ENCODE peak calls at places on chromosomes 7 and 10, in ten cellular contexts. G is cardiac muscle cell; O is adrenal gland; S is breast epithelium; L is ovary; R is lower lobe of right lung; B is right cardiac atrium; Z is esophagus squamous epithelium; U is CD8-positive, alpha-beta T cell; Q is body of pancreas. Y is an unnamed sample.
A peak's percentile ranks its signal among the peaks of the same experiment; 100 is the strongest.

GRCh38 chr7:156496491-156497264 is 143.9 kb upstream of the RNF32 start:
- DNase-seq in L (no peak), G (no peak), U (no peak), Z (no peak), B (no peak), O (no peak), Q (no peak), S (no peak), R (no peak), Y (no peak)

GRCh38 chr10:112698774-112699173 is 251.3 kb upstream of the TCF7L2 start:
- DNase-seq in R (no peak), Z (no peak), B (no peak), G (no peak), U (no peak), S (no peak), L (no peak), O (no peak), Q (no peak), Y (no peak)

GRCh38 chr10:133334495-133335237 is 2.0 kb downstream of the CALY start:
- DNase-seq in B (peak; percentile 63), L (peak; percentile 53), R (peak; percentile 51), Z (no peak), G (no peak), O (peak; percentile 68), U (peak; percentile 48), Q (no peak), S (no peak), Y (no peak)

GRCh38 chr7:136685506-136685905 is 182.9 kb upstream of the CHRM2 start:
- DNase-seq in R (no peak), B (no peak), S (no peak), G (no peak), L (no peak), O (no peak), U (no peak), Q (no peak), Z (no peak), Y (no peak)

GRCh38 chr10:5977471-5978370 is at the start of gene IL15RA:
- DNase-seq in Q (peak; percentile 83), Z (no peak), L (peak; percentile 66), R (peak; percentile 88), O (peak; percentile 80), S (peak; percentile 66), U (peak; percentile 86), B (peak; percentile 89), G (peak; percentile 74), Y (peak; percentile 85)

GRCh38 chr7:54846272-54846671 is 87.3 kb upstream of the SEC61G start:
- DNase-seq in O (no peak), R (no peak), Z (no peak), G (no peak), Q (no peak), L (no peak), S (no peak), U (no peak), B (no peak), Y (no peak)

GRCh38 chr10:119608316-119609155 is 11.8 kb upstream of the TIAL1 start:
- DNase-seq in B (no peak), R (peak; percentile 64), S (peak; percentile 43), G (peak; percentile 56), Z (no peak), O (peak; percentile 85), U (peak; percentile 34), L (peak; percentile 23), Q (peak; percentile 56), Y (peak; percentile 26)

GRCh38 chr10:83522456-83522855 is 616.9 kb upstream of the GHITM start:
- DNase-seq in L (no peak), O (no peak), U (no peak), S (no peak), G (no peak), R (no peak), B (no peak), Q (no peak), Z (no peak), Y (no peak)

GRCh38 chr10:3239066-3239919 is 66.7 kb upstream of the PITRM1 start:
- DNase-seq in Z (no peak), R (peak; percentile 79), L (peak; percentile 77), O (peak; percentile 84), Q (peak; percentile 73), B (peak; percentile 86), S (peak; percentile 53), U (peak; percentile 75), G (peak; percentile 62), Y (peak; percentile 72)

GRCh38 chr7:32347244-32347828 is 142.8 kb downstream of the LSM5 start:
- DNase-seq in Z (no peak), B (no peak), L (no peak), Q (no peak), S (no peak), U (peak; percentile 13), R (no peak), G (peak; percentile 4), O (peak; percentile 62), Y (no peak)

GRCh38 chr10:13074562-13075451 is 25.2 kb upstream of the OPTN start:
- DNase-seq in O (peak; percentile 81), U (peak; percentile 41), L (peak; percentile 76), S (peak; percentile 39), G (peak; percentile 83), B (peak; percentile 78), R (peak; percentile 68), Q (peak; percentile 69), Z (no peak), Y (peak; percentile 56)

GRCh38 chr7:22361320-22361719 is 4.4 kb upstream of the RAPGEF5 start:
- DNase-seq in Z (no peak), G (no peak), Q (no peak), R (no peak), U (no peak), B (no peak), L (no peak), O (no peak), S (no peak), Y (no peak)

GRCh38 chr7:101936612-101937231 is 119.3 kb downstream of the CUX1 start:
- DNase-seq in O (peak; percentile 64), L (peak; percentile 55), Q (no peak), G (no peak), R (no peak), B (peak; percentile 76), S (no peak), U (no peak), Z (no peak), Y (peak; percentile 92)

GRCh38 chr7:1150400-1151002 is 9.5 kb downstream of the ZFAND2A start:
- DNase-seq in R (no peak), G (no peak), U (no peak), Q (no peak), S (no peak), Z (no peak), L (no peak), O (no peak), B (peak; percentile 12), Y (no peak)

GRCh38 chr10:70359017-70359550 is 23.3 kb downstream of the LRRC20 start:
- DNase-seq in Q (no peak), B (no peak), S (no peak), U (no peak), L (no peak), G (no peak), Z (no peak), O (no peak), R (no peak), Y (no peak)

GRCh38 chr7:28091190-28091589 is 89.4 kb downstream of the JAZF1 start:
- DNase-seq in O (no peak), L (no peak), R (no peak), U (no peak), B (no peak), Z (no peak), Q (no peak), G (no peak), S (no peak), Y (no peak)

GRCh38 chr7:48643420-48644013 is 280.8 kb upstream of the CDC14C start:
- DNase-seq in S (no peak), O (no peak), B (no peak), L (no peak), G (peak; percentile 49), R (no peak), Q (no peak), U (no peak), Z (no peak), Y (no peak)

GRCh38 chr10:22325948-22326702 is 5.2 kb downstream of the BMI1 start:
- DNase-seq in L (no peak), U (no peak), Q (no peak), G (no peak), Z (no peak), O (no peak), R (no peak), B (no peak), S (no peak), Y (no peak)
- H3K4me3 ChIP-seq in L (peak overlapping the region; percentile 55), U (peak overlapping the region; percentile 34), Q (peak overlapping the region; percentile 43), G (peak overlapping the region; percentile 59), Z (peak overlapping the region; percentile 59), O (peak overlapping the region; percentile 72), R (peak overlapping the region; percentile 64), B (peak overlapping the region; percentile 97), S (peak overlapping the region; percentile 68), Y (peak overlapping the region; percentile 54)

GRCh38 chr10:81520688-81521087 is 354.3 kb upstream of the NRG3 start:
- DNase-seq in L (no peak), S (no peak), Z (no peak), G (no peak), B (no peak), Q (no peak), R (no peak), O (no peak), U (no peak), Y (no peak)

GRCh38 chr10:81524467-81524866 is 350.5 kb upstream of the NRG3 start:
- DNase-seq in S (no peak), B (no peak), Z (no peak), R (no peak), L (no peak), G (peak; percentile 70), O (no peak), Q (no peak), U (no peak), Y (no peak)
- H3K27ac ChIP-seq in S (no peak overlapping the region), B (no peak overlapping the region), Z (no peak overlapping the region), R (no peak overlapping the region), L (no peak overlapping the region), G (peak overlapping the region; percentile 47), O (no peak overlapping the region), Q (no peak overlapping the region), U (no peak overlapping the region), Y (no peak overlapping the region)

GRCh38 chr7:153514006-153514405 is 538.2 kb upstream of the DPP6 start:
- DNase-seq in Q (no peak), B (no peak), S (no peak), O (no peak), Z (no peak), L (no peak), U (no peak), G (no peak), R (no peak), Y (no peak)
- H3K4me3 ChIP-seq in Q (no peak overlapping the region), B (no peak overlapping the region), S (no peak overlapping the region), O (no peak overlapping the region), Z (no peak overlapping the region), L (no peak overlapping the region), U (no peak overlapping the region), G (no peak overlapping the region), R (no peak overlapping the region), Y (no peak overlapping the region)

DNA sequence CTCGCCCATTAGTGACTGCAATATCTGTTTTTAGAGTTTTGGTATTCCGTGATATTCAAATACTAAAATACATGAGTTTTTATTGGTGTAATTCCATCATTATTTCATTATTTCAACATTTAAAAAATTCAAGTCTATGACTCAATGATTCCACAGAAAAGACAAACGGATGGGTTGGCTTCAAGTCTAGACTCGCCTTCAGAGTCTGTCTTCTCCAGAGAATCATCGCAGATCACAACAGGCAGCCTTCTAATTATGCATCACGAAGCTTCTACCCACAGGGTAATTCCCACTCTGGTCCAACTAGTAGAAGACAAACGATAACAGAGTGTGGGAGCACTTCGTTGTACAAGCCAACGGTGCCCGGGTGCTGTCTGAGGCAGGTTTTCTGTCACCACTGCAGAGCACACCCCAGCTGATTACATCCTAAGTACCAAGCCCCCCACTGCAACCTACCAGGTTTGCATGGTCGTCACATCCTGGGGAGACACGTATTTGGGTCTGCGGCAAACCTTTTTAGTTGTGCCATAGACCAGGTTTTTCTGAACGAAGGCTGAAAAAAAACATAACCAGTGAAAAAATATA is 28.9 kb downstream of the PARP12 start:
- DNase-seq in U (no peak), O (peak; percentile 21), L (no peak), Z (no peak), S (no peak), Q (no peak), G (no peak), B (no peak), R (no peak), Y (no peak)
- H3K27ac ChIP-seq in U (no peak overlapping the region), O (no peak overlapping the region), L (no peak overlapping the region), Z (no peak overlapping the region), S (no peak overlapping the region), Q (no peak overlapping the region), G (no peak overlapping the region), B (no peak overlapping the region), R (no peak overlapping the region), Y (no peak overlapping the region)